ENCODE peak calls at places on chromosome 15, in four cellular contexts. P is H1, A is HCT116, M is K562. G is an unnamed sample.
A peak's percentile ranks its signal among the peaks of the same experiment; 100 is the strongest.

GRCh38 chr15:43932907-43933306 is 106.1 kb downstream of the WDR76 start:
- DNase-seq in P (no peak), A (no peak), M (no peak), G (no peak)

GRCh38 chr15:99086327-99086667 is 18.6 kb upstream of the SYNM start:
- DNase-seq in P (no peak), A (no peak), M (no peak), G (no peak)

GRCh38 chr15:39310633-39311032 is 270.2 kb upstream of the THBS1 start:
- DNase-seq in P (no peak), A (no peak), M (no peak), G (no peak)

GRCh38 chr15:40470423-40471104 is at the start of gene CHST14:
- DNase-seq in P (peak; percentile 72), A (no peak), M (no peak), G (no peak)

GRCh38 chr15:73168487-73168886 is 116.2 kb downstream of the NEO1 start:
- DNase-seq in P (no peak), A (no peak), M (no peak), G (no peak)

GRCh38 chr15:23857028-23857641 is 170.0 kb upstream of the NDN start:
- DNase-seq in P (peak; percentile 71), A (no peak), M (peak; percentile 16), G (no peak)

GRCh38 chr15:100928632-100929280 is 9.6 kb downstream of the LRRK1 start:
- DNase-seq in P (no peak), A (no peak), M (no peak), G (no peak)

GRCh38 chr15:27681038-27681437 is 418.1 kb downstream of the OCA2 start:
- DNase-seq in P (peak; percentile 81), A (no peak), M (no peak), G (no peak)

GRCh38 chr15:41585140-41586047 is 26.4 kb downstream of the TYRO3 start:
- DNase-seq in P (peak; percentile 83), A (no peak), M (no peak), G (no peak)

GRCh38 chr15:52698514-52698913 is 19.3 kb upstream of the ATOSA start:
- DNase-seq in P (no peak), A (no peak), M (no peak), G (no peak)

GRCh38 chr15:90870354-90871096 is 2.1 kb downstream of the FURIN start:
- DNase-seq in P (no peak), A (no peak), M (no peak), G (no peak)

GRCh38 chr15:101539930-101540329 is 50.4 kb upstream of the PCSK6 start:
- DNase-seq in P (peak; percentile 10), A (no peak), M (no peak), G (no peak)

GRCh38 chr15:72998226-72998625 is 54.0 kb upstream of the NEO1 start:
- DNase-seq in P (no peak), A (no peak), M (no peak), G (no peak)

GRCh38 chr15:85667491-85668424 is 127.0 kb downstream of the KLHL25 start:
- DNase-seq in P (no peak), A (peak; percentile 48), M (no peak), G (no peak)

GRCh38 chr15:56736308-56736707 is 3.0 kb upstream of the ZNF280D start:
- DNase-seq in P (no peak), A (no peak), M (peak; percentile 28), G (no peak)

GRCh38 chr15:38877471-38877870 is 312.9 kb upstream of the RASGRP1 start:
- DNase-seq in P (no peak), A (no peak), M (no peak), G (no peak)

GRCh38 chr15:48361690-48362089 is 30.5 kb downstream of the DUT start:
- DNase-seq in P (no peak), A (no peak), M (no peak), G (no peak)

GRCh38 chr15:90633361-90633760 is 83.8 kb upstream of the BLM start:
- DNase-seq in P (no peak), A (no peak), M (no peak), G (no peak)

GRCh38 chr15:71392821-71393220 is 277.6 kb downstream of the THSD4 start:
- DNase-seq in P (no peak), A (no peak), M (no peak), G (no peak)

GRCh38 chr15:90188914-90189748 is 12.0 kb upstream of the SEMA4B start:
- DNase-seq in P (no peak), A (no peak), M (no peak), G (no peak)

GRCh38 chr15:57866149-57866736 is 159.7 kb downstream of the POLR2M start:
- DNase-seq in P (peak; percentile 87), A (peak; percentile 52), M (peak; percentile 47), G (no peak)

GRCh38 chr15:52652286-52652685 is 26.9 kb downstream of the ATOSA start:
- DNase-seq in P (no peak), A (no peak), M (no peak), G (no peak)

GRCh38 chr15:28113426-28114113 is 14.5 kb upstream of the OCA2 start:
- DNase-seq in P (no peak), A (no peak), M (no peak), G (no peak)

GRCh38 chr15:82709421-82710207 is at the start of gene AP3B2:
- DNase-seq in P (peak; percentile 83), A (no peak), M (peak; percentile 94), G (no peak)

GRCh38 chr15:53586815-53587214 is 172.6 kb downstream of the WDR72 start:
- DNase-seq in P (peak; percentile 90), A (peak; percentile 28), M (peak; percentile 26), G (no peak)

GRCh38 chr15:96324192-96324895 is 6.2 kb upstream of the NR2F2 start:
- DNase-seq in P (no peak), A (no peak), M (no peak), G (no peak)

GRCh38 chr15:64919721-64920120 is 8.0 kb downstream of the ANKDD1A start:
- DNase-seq in P (no peak), A (no peak), M (no peak), G (no peak)

GRCh38 chr15:80695099-80695910 is at the start of gene ABHD17C:
- DNase-seq in P (peak; percentile 81), A (no peak), M (peak; percentile 87), G (no peak)
- TF ChIP-seq EGR1 in P (no peak), A (no peak), M (no peak), G (no peak)

DNA sequence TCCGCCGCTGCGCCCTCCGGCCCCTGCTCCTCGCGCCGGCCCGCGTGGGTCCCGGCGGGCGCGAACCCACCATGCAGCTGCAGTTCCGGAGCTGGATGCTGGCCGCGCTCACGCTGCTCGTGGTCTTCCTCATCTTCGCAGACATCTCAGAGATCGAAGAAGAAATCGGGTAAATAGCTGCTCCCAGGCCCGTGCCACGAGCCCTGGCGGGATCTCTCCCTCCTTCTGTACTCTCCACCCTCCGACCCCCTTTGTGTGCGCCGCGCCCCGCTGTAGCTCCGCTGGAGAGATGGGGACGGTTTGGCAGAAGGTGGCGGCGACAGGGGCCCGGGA is 279 bp downstream of the ST8SIA2 start:
- DNase-seq in P (no peak), A (no peak), M (no peak), G (no peak)
- H3K4me3 ChIP-seq in P (peak overlapping the region; percentile 83), A (no peak overlapping the region), M (no peak overlapping the region), G (no peak overlapping the region)

DNA sequence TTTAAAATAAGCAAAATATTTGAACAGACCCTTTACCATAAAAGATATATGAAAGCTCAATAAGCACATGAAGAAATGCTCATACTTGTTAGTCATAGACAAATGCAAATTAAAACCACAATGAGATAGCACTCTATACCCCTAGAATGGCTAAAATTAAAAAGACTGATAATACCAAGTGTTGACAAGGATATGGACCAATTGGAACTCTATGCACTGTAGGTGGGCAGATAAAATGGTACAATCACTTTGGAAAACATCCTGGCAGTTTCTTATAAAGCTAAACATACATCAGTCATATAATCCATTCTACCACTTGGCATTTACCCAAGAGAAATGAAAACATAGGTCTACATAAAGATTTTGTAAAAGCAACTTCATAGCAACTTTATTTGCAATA is 293.0 kb upstream of the TLE3 start:
- DNase-seq in P (no peak), A (no peak), M (no peak), G (no peak)
- TF ChIP-seq EGR1 in P (no peak), A (no peak), M (no peak), G (no peak)

GRCh38 chr15:47212222-47213010 is 504.9 kb upstream of the SEMA6D start:
- DNase-seq in P (no peak), A (no peak), M (no peak), G (no peak)
- H3K4me3 ChIP-seq in P (no peak overlapping the region), A (no peak overlapping the region), M (no peak overlapping the region), G (no peak overlapping the region)

DNA sequence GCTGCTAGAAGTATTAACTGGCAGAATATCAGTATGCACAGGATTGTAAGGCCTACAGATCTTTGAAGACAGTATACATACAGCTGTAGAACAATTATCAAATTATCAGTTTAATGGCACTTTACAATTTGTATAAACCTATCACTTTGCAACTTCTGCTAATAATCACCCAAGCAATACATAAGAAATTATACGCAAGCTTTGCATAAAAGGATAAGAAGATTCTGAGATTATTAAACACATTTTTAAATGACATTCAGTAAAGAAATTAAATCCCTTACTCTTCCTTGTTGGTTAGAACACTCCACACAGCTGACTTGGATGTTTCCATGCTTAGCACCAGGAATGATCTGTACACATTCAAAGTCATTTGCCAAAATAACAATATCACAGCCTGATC is 46.8 kb downstream of the DMXL2 start:
- DNase-seq in P (no peak), A (no peak), M (no peak), G (no peak)
- TF ChIP-seq EGR1 in P (no peak), A (no peak), M (no peak), G (no peak)